ENCODE peak calls at places on chromosome 1, in eight cellular contexts. One of them, this sample, is unnamed. For H3K36me3, the result is how much of the 10 kb centered on the place peaks cover.

GRCh38 chr1:177772621-177773020 is 197.2 kb downstream of the SEC16B start:
- DNase-seq in pancreas: no peak
- DNase-seq in psoas muscle: no peak
- DNase-seq in spleen: no peak
- DNase-seq in IMR-90: peak
- DNase-seq in neuronal stem cell: no peak
- DNase-seq in HCT116: no peak
- DNase-seq in bronchial epithelial cell: peak
- DNase-seq in this sample: no peak

GRCh38 chr1:91805343-91805801 is 80.6 kb downstream of the TGFBR3 start:
- DNase-seq in pancreas: peak
- DNase-seq in psoas muscle: no peak
- DNase-seq in spleen: no peak
- DNase-seq in IMR-90: no peak
- DNase-seq in neuronal stem cell: no peak
- DNase-seq in HCT116: no peak
- DNase-seq in bronchial epithelial cell: no peak
- DNase-seq in this sample: no peak

GRCh38 chr1:171142081-171142450 is 43.0 kb upstream of the FMO2 start:
- DNase-seq in pancreas: no peak
- DNase-seq in psoas muscle: peak
- DNase-seq in spleen: no peak
- DNase-seq in IMR-90: peak
- DNase-seq in neuronal stem cell: no peak
- DNase-seq in HCT116: no peak
- DNase-seq in bronchial epithelial cell: no peak
- DNase-seq in this sample: peak

GRCh38 chr1:178271471-178271870 is 177.6 kb downstream of the RASAL2 start:
- DNase-seq in pancreas: no peak
- DNase-seq in psoas muscle: no peak
- DNase-seq in spleen: no peak
- DNase-seq in IMR-90: no peak
- DNase-seq in neuronal stem cell: no peak
- DNase-seq in HCT116: no peak
- DNase-seq in bronchial epithelial cell: peak
- DNase-seq in this sample: no peak

GRCh38 chr1:186286615-186287317 is 88.3 kb downstream of the TPR start:
- DNase-seq in pancreas: no peak
- DNase-seq in psoas muscle: peak
- DNase-seq in spleen: no peak
- DNase-seq in IMR-90: peak
- DNase-seq in neuronal stem cell: no peak
- DNase-seq in HCT116: no peak
- DNase-seq in bronchial epithelial cell: no peak
- DNase-seq in this sample: peak

GRCh38 chr1:215606564-215607168 is 39.6 kb downstream of the KCTD3 start:
- DNase-seq in pancreas: no peak
- DNase-seq in psoas muscle: no peak
- DNase-seq in spleen: no peak
- DNase-seq in IMR-90: peak
- DNase-seq in neuronal stem cell: no peak
- DNase-seq in HCT116: no peak
- DNase-seq in bronchial epithelial cell: peak
- DNase-seq in this sample: no peak

GRCh38 chr1:2045468-2046224 is 4.6 kb upstream of the PRKCZ start:
- DNase-seq in pancreas: no peak
- DNase-seq in psoas muscle: no peak
- DNase-seq in spleen: no peak
- DNase-seq in IMR-90: peak
- DNase-seq in neuronal stem cell: no peak
- DNase-seq in HCT116: no peak
- DNase-seq in bronchial epithelial cell: no peak
- DNase-seq in this sample: no peak

GRCh38 chr1:145740269-145740668 is 21.0 kb downstream of the CD160 start:
- DNase-seq in pancreas: no peak
- DNase-seq in psoas muscle: no peak
- DNase-seq in spleen: no peak
- DNase-seq in IMR-90: peak
- DNase-seq in neuronal stem cell: no peak
- DNase-seq in HCT116: no peak
- DNase-seq in bronchial epithelial cell: peak
- DNase-seq in this sample: no peak

GRCh38 chr1:160413716-160414115 is 13.4 kb downstream of the VANGL2 start:
- DNase-seq in pancreas: no peak
- DNase-seq in psoas muscle: no peak
- DNase-seq in spleen: no peak
- DNase-seq in IMR-90: no peak
- DNase-seq in neuronal stem cell: no peak
- DNase-seq in HCT116: no peak
- DNase-seq in bronchial epithelial cell: no peak
- DNase-seq in this sample: no peak

GRCh38 chr1:160415696-160416298 is 15.4 kb downstream of the VANGL2 start:
- DNase-seq in pancreas: no peak
- DNase-seq in psoas muscle: no peak
- DNase-seq in spleen: no peak
- DNase-seq in IMR-90: no peak
- DNase-seq in neuronal stem cell: no peak
- DNase-seq in HCT116: no peak
- DNase-seq in bronchial epithelial cell: no peak
- DNase-seq in this sample: no peak

GRCh38 chr1:160414836-160415235 is 14.5 kb downstream of the VANGL2 start:
- DNase-seq in pancreas: no peak
- DNase-seq in psoas muscle: no peak
- DNase-seq in spleen: no peak
- DNase-seq in IMR-90: no peak
- DNase-seq in neuronal stem cell: no peak
- DNase-seq in HCT116: no peak
- DNase-seq in bronchial epithelial cell: peak
- DNase-seq in this sample: no peak

GRCh38 chr1:160418483-160418882 is 18.1 kb downstream of the VANGL2 start:
- DNase-seq in pancreas: no peak
- DNase-seq in psoas muscle: no peak
- DNase-seq in spleen: no peak
- DNase-seq in IMR-90: no peak
- DNase-seq in neuronal stem cell: no peak
- DNase-seq in HCT116: no peak
- DNase-seq in bronchial epithelial cell: no peak
- DNase-seq in this sample: no peak

DNA sequence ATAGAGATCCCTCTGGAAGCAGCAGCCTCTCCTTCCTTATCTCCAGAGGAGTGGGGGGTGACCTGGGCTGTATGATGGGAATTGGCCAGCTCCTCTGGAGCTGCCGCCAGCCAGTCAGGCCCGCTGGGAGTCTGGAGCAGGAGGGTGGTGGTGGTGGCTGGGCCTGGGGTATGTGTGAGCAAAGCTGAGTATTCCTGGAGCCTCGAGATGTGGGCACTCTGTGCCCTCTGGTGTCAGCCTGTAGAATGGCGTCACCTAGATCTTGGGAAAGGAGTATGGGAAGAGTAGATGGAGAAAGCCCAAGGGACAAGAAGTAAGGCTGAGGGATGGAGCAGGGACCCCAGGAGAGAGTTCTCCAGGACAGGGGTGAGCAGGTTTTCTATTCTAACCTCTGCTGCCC is 16.0 kb downstream of the VANGL2 start:
- DNase-seq in pancreas: no peak
- DNase-seq in psoas muscle: no peak
- DNase-seq in spleen: no peak
- DNase-seq in IMR-90: peak
- DNase-seq in neuronal stem cell: no peak
- DNase-seq in HCT116: peak
- DNase-seq in bronchial epithelial cell: peak
- DNase-seq in this sample: peak
- H3K36me3 ChIP-seq in pancreas: under half
- H3K36me3 ChIP-seq in psoas muscle: under half
- H3K36me3 ChIP-seq in spleen: under half
- H3K36me3 ChIP-seq in IMR-90: under half
- H3K36me3 ChIP-seq in neuronal stem cell: half or more
- H3K36me3 ChIP-seq in HCT116: under half
- H3K36me3 ChIP-seq in bronchial epithelial cell: under half
- H3K36me3 ChIP-seq in this sample: under half

GRCh38 chr1:111934346-111934745 is 55.1 kb downstream of the KCND3 start:
- DNase-seq in pancreas: no peak
- DNase-seq in psoas muscle: no peak
- DNase-seq in spleen: no peak
- DNase-seq in IMR-90: no peak
- DNase-seq in neuronal stem cell: no peak
- DNase-seq in HCT116: no peak
- DNase-seq in bronchial epithelial cell: no peak
- DNase-seq in this sample: no peak

GRCh38 chr1:111938123-111938522 is 51.3 kb downstream of the KCND3 start:
- DNase-seq in pancreas: no peak
- DNase-seq in psoas muscle: no peak
- DNase-seq in spleen: no peak
- DNase-seq in IMR-90: no peak
- DNase-seq in neuronal stem cell: no peak
- DNase-seq in HCT116: no peak
- DNase-seq in bronchial epithelial cell: peak
- DNase-seq in this sample: no peak

GRCh38 chr1:111943056-111943455 is 46.4 kb downstream of the KCND3 start:
- DNase-seq in pancreas: no peak
- DNase-seq in psoas muscle: no peak
- DNase-seq in spleen: peak
- DNase-seq in IMR-90: no peak
- DNase-seq in neuronal stem cell: no peak
- DNase-seq in HCT116: no peak
- DNase-seq in bronchial epithelial cell: no peak
- DNase-seq in this sample: no peak

GRCh38 chr1:111938536-111938935 is 50.9 kb downstream of the KCND3 start:
- DNase-seq in pancreas: no peak
- DNase-seq in psoas muscle: no peak
- DNase-seq in spleen: no peak
- DNase-seq in IMR-90: no peak
- DNase-seq in neuronal stem cell: no peak
- DNase-seq in HCT116: no peak
- DNase-seq in bronchial epithelial cell: no peak
- DNase-seq in this sample: no peak

DNA sequence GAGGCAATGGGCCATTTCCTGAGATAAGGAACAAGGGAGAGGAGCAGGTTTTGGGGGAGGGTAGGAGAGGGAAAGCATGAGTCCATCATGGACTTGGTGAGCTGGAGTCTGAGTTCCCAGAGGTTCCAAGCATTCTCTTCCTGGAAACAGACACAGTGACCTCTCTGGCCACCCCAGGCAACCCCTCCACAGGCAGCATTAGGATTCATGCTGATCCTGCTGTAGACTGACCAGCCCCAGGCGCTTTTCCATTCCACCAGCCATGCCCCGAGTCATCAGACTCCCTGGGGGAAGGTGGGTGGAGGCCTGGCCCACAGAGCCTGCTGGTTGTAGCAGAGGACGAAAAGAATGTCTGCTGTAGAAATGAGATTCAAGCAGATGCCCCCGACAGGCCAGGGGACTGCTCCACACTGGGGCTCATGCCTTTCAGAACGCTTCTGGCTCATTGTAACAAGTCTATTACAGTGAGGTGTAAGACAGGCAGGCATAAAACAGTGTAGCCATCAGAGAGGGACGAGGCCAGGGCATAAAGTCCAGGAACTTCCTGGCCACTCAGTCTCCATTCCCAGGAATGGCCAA is 52.2 kb downstream of the KCND3 start:
- DNase-seq in pancreas: no peak
- DNase-seq in psoas muscle: no peak
- DNase-seq in spleen: no peak
- DNase-seq in IMR-90: no peak
- DNase-seq in neuronal stem cell: no peak
- DNase-seq in HCT116: no peak
- DNase-seq in bronchial epithelial cell: no peak
- DNase-seq in this sample: peak
- H3K36me3 ChIP-seq in pancreas: under half
- H3K36me3 ChIP-seq in psoas muscle: under half
- H3K36me3 ChIP-seq in spleen: under half
- H3K36me3 ChIP-seq in IMR-90: under half
- H3K36me3 ChIP-seq in neuronal stem cell: under half
- H3K36me3 ChIP-seq in HCT116: under half
- H3K36me3 ChIP-seq in bronchial epithelial cell: under half
- H3K36me3 ChIP-seq in this sample: under half

DNA sequence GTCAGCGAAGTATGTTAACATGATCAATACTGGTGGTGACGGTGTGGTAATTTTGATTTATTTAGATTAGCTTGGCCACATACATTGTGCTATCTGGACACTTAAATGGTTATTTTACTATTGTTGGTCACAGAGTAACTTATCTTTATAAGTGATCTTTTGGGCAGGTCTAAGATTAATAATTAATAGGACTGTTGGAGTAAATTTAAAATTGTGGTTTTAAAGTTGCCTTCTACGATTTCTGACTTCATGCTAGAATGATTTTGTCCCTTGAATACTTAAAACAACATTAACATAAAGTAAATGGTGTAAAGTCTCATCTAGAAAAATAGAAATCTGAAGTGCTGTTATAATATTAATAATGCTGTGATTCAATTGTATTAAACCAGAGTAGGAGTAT is 14.7 kb downstream of the SRRM1 start:
- DNase-seq in pancreas: no peak
- DNase-seq in psoas muscle: no peak
- DNase-seq in spleen: no peak
- DNase-seq in IMR-90: no peak
- DNase-seq in neuronal stem cell: no peak
- DNase-seq in HCT116: no peak
- DNase-seq in bronchial epithelial cell: no peak
- DNase-seq in this sample: no peak
- H3K36me3 ChIP-seq in pancreas: half or more
- H3K36me3 ChIP-seq in psoas muscle: under half
- H3K36me3 ChIP-seq in spleen: half or more
- H3K36me3 ChIP-seq in IMR-90: under half
- H3K36me3 ChIP-seq in neuronal stem cell: half or more
- H3K36me3 ChIP-seq in HCT116: half or more
- H3K36me3 ChIP-seq in bronchial epithelial cell: under half
- H3K36me3 ChIP-seq in this sample: half or more

GRCh38 chr1:150551049-150551783 is 2.0 kb downstream of the ADAMTSL4 start:
- DNase-seq in pancreas: no peak
- DNase-seq in psoas muscle: no peak
- DNase-seq in spleen: no peak
- DNase-seq in IMR-90: no peak
- DNase-seq in neuronal stem cell: no peak
- DNase-seq in HCT116: no peak
- DNase-seq in bronchial epithelial cell: no peak
- DNase-seq in this sample: no peak

GRCh38 chr1:150549496-150550221 is 451 bp downstream of the ADAMTSL4 start:
- DNase-seq in pancreas: peak
- DNase-seq in psoas muscle: peak
- DNase-seq in spleen: no peak
- DNase-seq in IMR-90: no peak
- DNase-seq in neuronal stem cell: no peak
- DNase-seq in HCT116: no peak
- DNase-seq in bronchial epithelial cell: no peak
- DNase-seq in this sample: peak

GRCh38 chr1:150550222-150551048 is 1.2 kb downstream of the ADAMTSL4 start:
- DNase-seq in pancreas: no peak
- DNase-seq in psoas muscle: peak
- DNase-seq in spleen: no peak
- DNase-seq in IMR-90: no peak
- DNase-seq in neuronal stem cell: no peak
- DNase-seq in HCT116: no peak
- DNase-seq in bronchial epithelial cell: no peak
- DNase-seq in this sample: no peak

GRCh38 chr1:150548324-150548631 is 930 bp upstream of the ADAMTSL4 start:
- DNase-seq in pancreas: no peak
- DNase-seq in psoas muscle: no peak
- DNase-seq in spleen: no peak
- DNase-seq in IMR-90: no peak
- DNase-seq in neuronal stem cell: no peak
- DNase-seq in HCT116: no peak
- DNase-seq in bronchial epithelial cell: no peak
- DNase-seq in this sample: no peak

DNA sequence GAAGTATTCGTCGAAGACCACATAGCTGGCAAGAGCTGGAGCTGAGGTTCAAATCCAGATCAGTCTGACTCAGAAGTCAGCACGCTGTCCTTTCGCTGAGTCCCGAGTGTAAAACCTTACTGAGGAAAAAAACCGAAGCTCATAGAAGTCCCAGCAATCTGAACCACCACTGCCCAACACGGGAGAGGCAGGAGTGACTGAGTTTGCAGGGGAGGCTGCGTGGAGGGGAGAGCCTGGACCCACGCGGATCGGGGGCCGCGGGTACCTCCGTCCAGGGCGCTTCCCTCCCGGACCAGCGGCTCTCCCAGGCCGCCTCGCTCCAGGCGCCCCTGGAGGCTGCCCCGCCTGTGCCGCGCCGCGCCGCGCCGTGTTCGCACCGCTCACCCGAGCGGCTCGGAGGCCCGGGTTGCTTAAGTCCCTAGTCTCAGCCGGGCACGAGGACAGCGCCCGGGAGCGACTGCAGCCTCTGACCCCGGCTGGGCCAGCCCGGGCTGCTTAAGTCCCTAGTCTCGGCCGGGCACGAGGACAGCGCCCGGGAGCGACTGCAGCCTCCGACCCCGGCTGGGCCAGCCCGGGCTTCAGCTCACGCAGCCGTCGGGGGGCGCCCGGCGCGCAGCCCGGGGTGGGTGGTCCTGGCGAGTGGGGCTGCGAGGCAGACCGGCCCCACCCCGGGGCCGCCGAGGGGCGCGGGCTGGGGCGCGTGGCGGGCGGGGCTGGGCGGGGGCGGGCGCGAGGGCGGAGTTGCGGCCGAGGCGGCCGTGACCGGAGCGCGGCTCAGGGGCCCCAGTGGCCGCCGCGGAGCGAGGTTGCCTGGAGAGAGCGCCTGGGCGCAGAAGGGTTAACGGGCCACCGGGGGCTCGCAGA is at the start of gene ADAMTSL4:
- DNase-seq in pancreas: peak
- DNase-seq in psoas muscle: peak
- DNase-seq in spleen: peak
- DNase-seq in IMR-90: peak
- DNase-seq in neuronal stem cell: no peak
- DNase-seq in HCT116: no peak
- DNase-seq in bronchial epithelial cell: peak
- DNase-seq in this sample: peak
- H3K36me3 ChIP-seq in pancreas: under half
- H3K36me3 ChIP-seq in psoas muscle: under half
- H3K36me3 ChIP-seq in spleen: under half
- H3K36me3 ChIP-seq in IMR-90: under half
- H3K36me3 ChIP-seq in neuronal stem cell: under half
- H3K36me3 ChIP-seq in HCT116: under half
- H3K36me3 ChIP-seq in bronchial epithelial cell: under half
- H3K36me3 ChIP-seq in this sample: under half